ENCODE peak calls at places on chromosomes 5 and 9, in eight cellular contexts. N, J, E, W, S, I, X and R are unnamed samples.
A peak's percentile ranks its signal among the peaks of the same experiment; 100 is the strongest.

GRCh38 chr9:7094052-7094451 is 336.3 kb downstream of the KDM4C start:
- DNase-seq in X (no peak), W (no peak), E (peak; percentile 24), J (no peak), I (no peak), N (no peak), S (no peak), R (no peak)

GRCh38 chr5:167987490-167988270 is 303.8 kb upstream of the WWC1 start:
- DNase-seq in J (no peak), I (no peak), N (no peak), W (no peak), S (no peak), E (no peak), X (no peak), R (no peak)

GRCh38 chr5:99543841-99544240 is 615.0 kb upstream of the CHD1 start:
- DNase-seq in I (no peak), N (no peak), W (no peak), E (no peak), J (no peak), X (no peak), S (no peak), R (no peak)

GRCh38 chr5:956941-957729 is 51.5 kb upstream of the NKD2 start:
- DNase-seq in J (peak; percentile 64), X (peak; percentile 34), I (peak; percentile 14), W (no peak), S (no peak), N (no peak), E (peak; percentile 90), R (no peak)

GRCh38 chr9:114428466-114428865 is 40.7 kb upstream of the AKNA start:
- DNase-seq in X (no peak), I (no peak), W (no peak), N (no peak), S (no peak), J (peak; percentile 33), E (no peak), R (no peak)

GRCh38 chr9:137721479-137721878 is 102.7 kb downstream of the EHMT1 start:
- DNase-seq in E (no peak), X (no peak), S (no peak), J (no peak), W (no peak), N (no peak), I (no peak), R (no peak)

GRCh38 chr5:116947691-116948528 is 373.3 kb upstream of the SEMA6A start:
- DNase-seq in E (no peak), I (peak; percentile 73), S (peak; percentile 1), X (peak; percentile 96), N (peak; percentile 65), J (peak; percentile 75), W (peak; percentile 45), R (no peak)

GRCh38 chr5:168746893-168747640 is 167.9 kb upstream of the PANK3 start:
- DNase-seq in X (no peak), E (no peak), W (no peak), N (no peak), J (no peak), I (no peak), S (no peak), R (peak; percentile 33)

GRCh38 chr9:123109540-123110279 is 76.2 kb downstream of the GPR21 start:
- DNase-seq in N (no peak), X (no peak), S (no peak), E (no peak), I (no peak), J (no peak), W (no peak), R (no peak)
- H3K27ac ChIP-seq in N (no peak overlapping the region), X (no peak overlapping the region), S (no peak overlapping the region), E (no peak overlapping the region), I (no peak overlapping the region), J (no peak overlapping the region), W (no peak overlapping the region), R (no peak overlapping the region)

DNA sequence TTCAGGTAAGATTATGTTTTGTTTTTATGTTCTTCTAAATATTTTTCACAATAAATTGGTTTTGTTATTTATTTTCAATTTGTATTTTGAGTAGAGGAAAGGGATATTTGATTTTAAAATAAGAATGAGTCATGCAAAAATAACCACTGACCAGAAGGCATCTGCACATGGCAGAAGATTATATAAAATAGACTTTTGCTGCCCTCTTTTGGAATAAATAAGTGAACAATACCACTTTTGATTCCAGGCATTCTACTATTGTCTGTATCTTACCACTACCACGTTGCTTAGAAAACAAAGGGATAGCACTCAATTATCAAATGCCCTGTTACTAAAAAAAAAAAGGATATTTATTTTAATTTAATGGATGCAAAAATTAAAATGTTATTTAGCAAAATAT is 227.3 kb upstream of the ITGA1 start:
- DNase-seq in X (no peak), N (no peak), E (no peak), W (no peak), J (no peak), I (no peak), S (no peak), R (no peak)
- TF ChIP-seq CTCF in X (peak; percentile 27), N (no peak), E (no peak), W (no peak), J (peak; percentile 24), I (peak; percentile 31), S (no peak), R (no peak)

GRCh38 chr9:27470291-27470805 is 53.7 kb upstream of the IFNK start:
- DNase-seq in E (no peak), X (no peak), J (no peak), I (no peak), N (no peak), S (no peak), W (no peak), R (no peak)
- H3K27ac ChIP-seq in E (no peak overlapping the region), X (no peak overlapping the region), J (peak overlapping the region; percentile 14), I (no peak overlapping the region), N (no peak overlapping the region), S (no peak overlapping the region), W (no peak overlapping the region), R (no peak overlapping the region)

DNA sequence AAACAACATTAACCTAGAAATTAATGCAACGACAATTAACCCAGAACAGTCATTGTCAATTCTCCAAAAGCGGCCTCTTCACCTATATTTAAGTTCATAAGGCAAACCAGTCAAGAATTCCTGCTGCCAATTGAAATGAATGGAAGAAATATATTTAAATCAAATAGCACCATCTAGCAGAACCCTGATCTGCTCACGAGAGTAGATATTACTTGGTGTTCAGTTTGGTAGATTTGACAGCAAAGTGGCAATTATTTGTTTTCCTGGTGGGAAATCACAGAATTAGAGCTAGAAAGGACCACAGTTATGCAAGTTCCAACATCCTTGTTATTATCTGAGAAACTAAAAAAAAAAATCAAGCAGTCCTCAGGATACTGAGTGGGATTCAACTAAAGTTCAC is 2.3 kb downstream of the SSBP2 start:
- DNase-seq in W (no peak), J (no peak), N (no peak), X (no peak), S (no peak), I (no peak), E (no peak), R (no peak)
- TF ChIP-seq CTCF in W (no peak), J (no peak), N (no peak), X (no peak), S (no peak), I (no peak), E (no peak), R (no peak)